ENCODE peak calls at places on chromosomes 2 and 18, in five cellular contexts. N, K, W, P and C are unnamed samples.

GRCh38 chr2:239157269-239157668 is 243.6 kb downstream of the HDAC4 start:
- DNase-seq in P (no peak), K (peak), W (no peak), N (no peak), C (peak)

GRCh38 chr18:7953085-7953958 is 386.2 kb downstream of the PTPRM start:
- DNase-seq in N (no peak), K (no peak), P (no peak), W (no peak), C (no peak)

GRCh38 chr2:8633186-8633734 is 48.6 kb upstream of the ID2 start:
- DNase-seq in N (no peak), P (no peak), K (no peak), W (no peak), C (no peak)

GRCh38 chr18:34977787-34978532 is 63.3 kb upstream of the MAPRE2 start:
- DNase-seq in P (peak), K (peak), W (no peak), N (no peak), C (peak)

GRCh38 chr2:146844226-146844990 is 1000.4 kb upstream of the ACVR2A start:
- DNase-seq in W (no peak), K (no peak), P (no peak), N (peak), C (no peak)

GRCh38 chr18:830315-830901 is 18.4 kb upstream of the YES1 start:
- DNase-seq in N (peak), P (no peak), W (peak), K (peak), C (no peak)

GRCh38 chr2:224466315-224466714 is 64.4 kb upstream of the FAM124B start:
- DNase-seq in W (no peak), N (no peak), P (no peak), K (no peak), C (no peak)

GRCh38 chr2:86793752-86794151 is 3.0 kb upstream of the CD8A start:
- DNase-seq in K (no peak), N (no peak), W (no peak), P (no peak), C (no peak)

GRCh38 chr18:47545613-47546012 is 294.2 kb upstream of the SKOR2 start:
- DNase-seq in W (no peak), P (no peak), K (no peak), N (no peak), C (no peak)

GRCh38 chr2:45008296-45009129 is 739 bp downstream of the SIX2 start:
- DNase-seq in N (peak), K (no peak), P (no peak), W (peak), C (peak)

GRCh38 chr2:109214651-109215371 is 85.8 kb downstream of the SH3RF3 start:
- DNase-seq in P (no peak), N (no peak), K (no peak), W (no peak), C (no peak)

GRCh38 chr2:218400167-218400929 is 680 bp downstream of the CTDSP1 start:
- DNase-seq in N (peak), K (peak), W (peak), P (peak), C (no peak)

GRCh38 chr2:102843759-102844443 is 82.1 kb downstream of the TMEM182 start:
- DNase-seq in K (no peak), N (no peak), P (no peak), W (no peak), C (no peak)

GRCh38 chr2:121625953-121626352 is 23.3 kb downstream of the CLASP1 start:
- DNase-seq in P (no peak), K (no peak), W (no peak), N (no peak), C (no peak)

GRCh38 chr2:69298862-69299261 is 88.2 kb downstream of the GFPT1 start:
- DNase-seq in P (no peak), W (peak), N (peak), K (no peak), C (no peak)

GRCh38 chr2:159243521-159243920 is 43.0 kb downstream of the WDSUB1 start:
- DNase-seq in W (no peak), P (no peak), N (no peak), K (no peak), C (no peak)

GRCh38 chr2:9613291-9613690 is 17.5 kb downstream of the YWHAQ start:
- DNase-seq in N (peak), K (no peak), P (no peak), W (peak), C (no peak)

GRCh38 chr2:103986001-103986400 is 867.9 kb upstream of the POU3F3 start:
- DNase-seq in K (no peak), W (no peak), N (no peak), P (no peak), C (no peak)

GRCh38 chr18:41870191-41870590 is 84.8 kb upstream of the PIK3C3 start:
- DNase-seq in W (no peak), N (no peak), K (no peak), P (no peak), C (no peak)

GRCh38 chr2:174794851-174795374 is 30.6 kb upstream of the CHRNA1 start:
- DNase-seq in W (peak), K (no peak), N (peak), P (no peak), C (no peak)

GRCh38 chr2:240212425-240213225 is 72.2 kb upstream of the OTOS start:
- DNase-seq in P (no peak), N (no peak), W (no peak), K (no peak), C (no peak)

GRCh38 chr2:190199109-190199508 is 120.5 kb downstream of the HIBCH start:
- DNase-seq in N (no peak), K (no peak), W (no peak), P (no peak), C (no peak)
- H3K4me3 ChIP-seq in N (no peak), K (no peak), W (no peak), P (no peak), C (no peak)

GRCh38 chr2:1588994-1589611 is 155.2 kb downstream of the PXDN start:
- DNase-seq in N (peak), P (no peak), W (no peak), K (no peak), C (no peak)
- TF ChIP-seq CTCF in N (peak), P (no peak), W (no peak), K (no peak), C (no peak)

GRCh38 chr18:9710037-9710436 is 1.9 kb downstream of the RAB31 start:
- DNase-seq in K (no peak), N (no peak), W (no peak), P (no peak), C (no peak)
- H3K4me3 ChIP-seq in K (peak), N (peak), W (peak), P (peak), C (peak)

DNA sequence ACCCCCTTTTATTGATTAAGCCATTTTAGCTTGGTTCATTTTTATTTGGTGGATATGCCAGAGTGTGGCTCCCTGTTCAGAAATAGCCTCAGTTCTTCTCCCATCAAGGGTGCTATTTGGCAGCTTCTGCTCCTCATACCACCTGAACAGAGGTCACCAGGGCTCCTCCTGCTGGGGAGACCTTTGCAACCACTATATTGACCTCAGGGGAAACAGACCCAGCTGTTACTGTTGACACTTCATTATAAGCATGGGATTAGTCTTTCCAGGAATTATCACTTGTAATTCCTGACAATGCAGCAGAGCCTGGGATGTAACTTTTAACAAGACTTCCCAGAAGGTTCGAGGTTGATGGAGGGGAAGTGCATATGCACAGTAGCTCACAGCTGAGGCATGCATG is 239.3 kb upstream of the SPRED2 start:
- DNase-seq in P (no peak), N (no peak), W (no peak), K (no peak), C (no peak)
- TF ChIP-seq CTCF in P (no peak), N (no peak), W (no peak), K (no peak), C (no peak)

GRCh38 chr2:233061007-233061590 is 957 bp downstream of the INPP5D start:
- DNase-seq in W (no peak), K (no peak), N (no peak), P (no peak), C (peak)

GRCh38 chr2:233062946-233063268 is 2.8 kb downstream of the INPP5D start:
- DNase-seq in W (no peak), K (no peak), P (no peak), N (no peak), C (no peak)

GRCh38 chr2:233063269-233063975 is 3.3 kb downstream of the INPP5D start:
- DNase-seq in P (peak), W (no peak), N (no peak), K (no peak), C (peak)

GRCh38 chr2:233061591-233062446 is 1.7 kb downstream of the INPP5D start:
- DNase-seq in P (peak), K (peak), W (peak), N (peak), C (peak)

GRCh38 chr2:233062447-233062842 is 2.3 kb downstream of the INPP5D start:
- DNase-seq in K (no peak), W (no peak), P (no peak), N (no peak), C (peak)
- H3K4me3 ChIP-seq in K (peak), W (no peak), P (peak), N (no peak), C (peak)